ENCODE peak calls at places on chromosome 1, in six cellular contexts. G, L, Q, P, O and T are unnamed samples. For H3K36me3 and H3K4me1, the result is how much of the 10 kb centered on the place peaks cover.

GRCh38 chr1:17923684-17924083 is 168.6 kb downstream of the ACTL8 start:
- DNase-seq in L (no peak), P (no peak), G (no peak), Q (no peak), O (no peak), T (no peak)

GRCh38 chr1:217332426-217333065 is 298.3 kb downstream of the GPATCH2 start:
- DNase-seq in Q (no peak), P (no peak), G (no peak), L (no peak), O (no peak), T (peak)

GRCh38 chr1:228337031-228337564 is 69.5 kb downstream of the TRIM11 start:
- DNase-seq in Q (no peak), L (no peak), P (no peak), G (no peak), O (no peak), T (no peak)

GRCh38 chr1:79848316-79848715 is 841.8 kb upstream of the ADGRL4 start:
- DNase-seq in G (no peak), O (no peak), L (no peak), Q (no peak), P (no peak), T (peak)

GRCh38 chr1:208988811-208989222 is 594.7 kb upstream of the CAMK1G start:
- DNase-seq in Q (peak), L (no peak), O (peak), G (peak), P (peak), T (peak)

GRCh38 chr1:8094481-8095241 is 68.6 kb upstream of the ERRFI1 start:
- DNase-seq in L (no peak), G (peak), O (no peak), P (no peak), Q (no peak), T (peak)

GRCh38 chr1:246875041-246876026 is 56.4 kb downstream of the AHCTF1 start:
- DNase-seq in G (peak), O (no peak), Q (no peak), P (no peak), L (no peak), T (peak)

GRCh38 chr1:24904731-24905354 is 25.2 kb downstream of the RUNX3 start:
- DNase-seq in L (no peak), Q (no peak), P (no peak), O (no peak), G (no peak), T (no peak)

GRCh38 chr1:97013904-97014303 is 292.3 kb downstream of the PTBP2 start:
- DNase-seq in O (no peak), L (no peak), P (no peak), Q (no peak), G (peak), T (peak)

GRCh38 chr1:164092603-164093353 is 466.2 kb upstream of the PBX1 start:
- DNase-seq in G (peak), Q (peak), P (no peak), O (no peak), L (no peak), T (no peak)

GRCh38 chr1:36842448-36842847 is 191.9 kb downstream of the GRIK3 start:
- DNase-seq in Q (no peak), P (no peak), L (no peak), G (no peak), O (no peak), T (no peak)

GRCh38 chr1:167294528-167294927 is 73.8 kb downstream of the POU2F1 start:
- DNase-seq in G (no peak), O (no peak), Q (no peak), P (no peak), L (no peak), T (no peak)

GRCh38 chr1:55337801-55338447 is 122.8 kb upstream of the USP24 start:
- DNase-seq in G (peak), L (peak), P (peak), O (peak), Q (peak), T (peak)

GRCh38 chr1:53266038-53266437 is 27.7 kb upstream of the MAGOH start:
- DNase-seq in L (peak), O (no peak), P (no peak), Q (peak), G (peak), T (peak)

GRCh38 chr1:98923667-98924066 is 81.0 kb downstream of the PLPPR5 start:
- DNase-seq in P (no peak), O (no peak), G (no peak), L (no peak), Q (no peak), T (no peak)

GRCh38 chr1:85818371-85818770 is 110.1 kb upstream of the ZNHIT6 start:
- DNase-seq in G (peak), Q (no peak), P (no peak), O (no peak), L (no peak), T (peak)

GRCh38 chr1:44636067-44636466 is 38.2 kb downstream of the TMEM53 start:
- DNase-seq in O (no peak), Q (no peak), L (no peak), G (no peak), P (no peak), T (no peak)

GRCh38 chr1:38526046-38526445 is 333.5 kb downstream of the RRAGC start:
- DNase-seq in G (no peak), P (no peak), Q (no peak), O (no peak), L (no peak), T (no peak)

GRCh38 chr1:202998836-202999750 is 8.1 kb upstream of the TMEM183A start:
- DNase-seq in P (peak), O (peak), G (peak), Q (peak), L (peak), T (peak)

GRCh38 chr1:186178426-186179043 is 196.5 kb downstream of the TPR start:
- DNase-seq in G (peak), P (no peak), L (no peak), O (no peak), Q (no peak), T (peak)

GRCh38 chr1:94095112-94095637 is 25.8 kb downstream of the ABCA4 start:
- DNase-seq in Q (no peak), P (no peak), L (no peak), G (peak), O (no peak), T (no peak)

GRCh38 chr1:207798847-207799246 is 47.0 kb downstream of the CD46 start:
- DNase-seq in L (no peak), P (no peak), G (no peak), Q (no peak), O (no peak), T (no peak)

GRCh38 chr1:60978421-60979357 is 103.7 kb upstream of the NFIA start:
- DNase-seq in P (peak), Q (peak), G (peak), O (peak), L (no peak), T (peak)

GRCh38 chr1:26069941-26070807 is 2.7 kb upstream of the TRIM63 start:
- DNase-seq in O (no peak), G (no peak), P (no peak), Q (no peak), L (no peak), T (no peak)

GRCh38 chr1:47683402-47683801 is 245.6 kb downstream of the FOXD2 start:
- DNase-seq in Q (no peak), G (no peak), P (no peak), O (no peak), L (no peak), T (no peak)

GRCh38 chr1:163035791-163036249 is 33.3 kb upstream of the RGS4 start:
- DNase-seq in L (no peak), O (no peak), G (peak), Q (no peak), P (peak), T (peak)

DNA sequence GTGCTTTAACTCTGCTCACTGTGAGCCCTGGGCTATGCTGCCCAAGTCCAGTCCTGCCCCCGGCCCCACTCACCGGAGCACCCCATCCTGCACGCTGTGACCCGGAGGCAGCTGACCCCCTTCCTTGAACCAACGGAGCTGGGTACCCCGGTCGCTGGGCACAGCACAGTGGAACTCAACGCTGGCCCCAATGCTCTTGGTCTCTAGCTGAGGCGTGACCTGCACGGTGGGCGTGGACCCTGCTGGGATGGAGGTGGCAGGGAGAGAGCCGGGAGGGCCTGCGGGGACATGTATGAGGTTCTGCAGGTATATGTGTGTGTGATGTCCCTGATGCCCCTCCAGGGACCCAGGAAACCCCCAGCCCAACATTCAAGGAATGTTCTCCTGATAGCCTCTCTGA is 24.7 kb downstream of the LDLRAD2 start:
- DNase-seq in Q (no peak), L (no peak), G (no peak), P (no peak), O (no peak), T (no peak)
- H3K36me3 ChIP-seq in Q (under half), L (under half), G (half or more), P (under half), O (under half), T (under half)

GRCh38 chr1:159924025-159924790 is 1.1 kb downstream of the TAGLN2 start:
- DNase-seq in P (peak), Q (peak), O (peak), L (no peak), G (peak), T (peak)
- H3K4me1 ChIP-seq in P (under half), Q (under half), O (under half), L (under half), G (under half), T (half or more)

DNA sequence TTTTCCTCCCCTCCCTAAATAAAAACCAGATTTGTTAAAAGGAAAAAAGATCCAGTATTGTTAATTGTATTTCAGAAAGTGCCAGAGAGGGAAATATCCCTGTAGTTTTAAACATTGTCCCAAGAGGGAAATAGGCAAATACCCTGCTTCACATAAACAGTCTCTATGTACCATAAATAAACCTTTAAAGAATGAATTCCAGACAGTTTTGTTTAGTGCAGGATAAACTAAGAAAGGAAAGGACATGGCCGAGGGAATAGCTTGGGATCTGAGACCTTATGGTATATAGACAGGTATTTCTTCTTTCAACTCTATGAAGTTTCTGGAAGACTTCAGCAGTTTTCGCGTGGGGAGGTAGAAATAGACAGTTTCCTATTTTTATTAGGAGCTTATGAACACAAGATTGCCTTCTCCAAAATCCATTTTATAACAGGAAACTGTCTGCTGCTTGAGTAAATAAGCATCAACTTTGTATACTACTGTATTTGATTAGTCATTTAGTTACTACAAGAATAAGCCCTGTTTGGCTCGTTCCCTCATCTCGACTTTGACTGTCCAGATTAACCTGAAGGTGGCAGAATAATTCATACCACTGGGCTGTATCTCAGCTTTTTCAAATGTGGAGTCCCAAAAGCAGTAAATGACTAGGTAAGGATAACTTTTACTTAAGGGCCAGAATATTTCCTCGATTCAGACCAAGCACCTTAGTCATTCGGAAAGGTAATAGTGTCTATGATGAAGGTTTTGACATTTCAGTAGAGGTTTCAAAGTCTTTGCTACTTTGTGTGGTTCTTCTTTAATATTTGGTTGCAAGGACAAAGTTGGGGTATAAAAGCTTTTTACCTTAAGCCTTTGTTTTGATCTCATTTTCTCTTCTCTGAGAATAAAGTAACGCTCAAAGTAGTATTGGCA is 177.5 kb downstream of the VPS13D start:
- DNase-seq in G (peak), P (peak), Q (no peak), L (no peak), O (no peak), T (peak)
- TF ChIP-seq EZH2phosphoT487 in G (no peak), P (no peak), Q (no peak), L (no peak), O (no peak), T (no peak)

GRCh38 chr1:211814313-211814712 is 16.2 kb downstream of the LPGAT1 start:
- DNase-seq in L (no peak), O (no peak), P (no peak), Q (no peak), G (no peak), T (no peak)
- H3K36me3 ChIP-seq in L (under half), O (under half), P (under half), Q (under half), G (under half), T (under half)